ENCODE peak calls at places on chromosomes 12 and 14, in five cellular contexts. O is PC-9, R is HCT116, A is mesendoderm, B is tibial artery. K is an unnamed sample.

GRCh38 chr14:79442776-79443175 is 768.5 kb downstream of the DIO2 start:
- DNase-seq in O (no peak), R (no peak), A (no peak), B (no peak), K (no peak)

GRCh38 chr14:101357559-101358319 is 203.6 kb upstream of the DIO3 start:
- DNase-seq in O (no peak), R (no peak), A (peak), B (no peak), K (no peak)

GRCh38 chr14:69882086-69882864 is 3.1 kb downstream of the SMOC1 start:
- DNase-seq in O (no peak), R (no peak), A (no peak), B (no peak), K (no peak)

GRCh38 chr14:68282479-68283377 is 463.1 kb downstream of the RAD51B start:
- DNase-seq in O (no peak), R (no peak), A (no peak), B (no peak), K (no peak)

GRCh38 chr12:106274575-106275081 is 26.8 kb upstream of the CKAP4 start:
- DNase-seq in O (no peak), R (no peak), A (no peak), B (no peak), K (no peak)

GRCh38 chr12:53232641-53233538 is 881 bp upstream of the RARG start:
- DNase-seq in O (peak), R (no peak), A (peak), B (peak), K (no peak)

GRCh38 chr12:11765421-11765816 is 115.9 kb downstream of the ETV6 start:
- DNase-seq in O (no peak), R (no peak), A (no peak), B (no peak), K (no peak)

GRCh38 chr14:27553820-27554219 is 956.0 kb upstream of the NOVA1 start:
- DNase-seq in O (no peak), R (no peak), A (peak), B (no peak), K (no peak)

GRCh38 chr14:92439551-92440344 is 73.8 kb upstream of the RIN3 start:
- DNase-seq in O (no peak), R (no peak), A (no peak), B (no peak), K (no peak)

GRCh38 chr14:100012478-100012925 is 52.7 kb upstream of the EVL start:
- DNase-seq in O (no peak), R (no peak), A (no peak), B (no peak), K (no peak)

GRCh38 chr14:95352481-95352880 is 32.8 kb upstream of the CLMN start:
- DNase-seq in O (no peak), R (no peak), A (no peak), B (no peak), K (no peak)

GRCh38 chr12:19058235-19059021 is 71.1 kb upstream of the PLEKHA5 start:
- DNase-seq in O (no peak), R (no peak), A (peak), B (no peak), K (no peak)

GRCh38 chr12:4881665-4882064 is 28.0 kb upstream of the KCNA1 start:
- DNase-seq in O (no peak), R (no peak), A (no peak), B (no peak), K (no peak)

GRCh38 chr14:19823765-19824164 is 20.2 kb downstream of the OR4N2 start:
- DNase-seq in O (no peak), R (no peak), A (no peak), B (no peak), K (no peak)

GRCh38 chr12:62603061-62603810 is 136.6 kb downstream of the MON2 start:
- DNase-seq in O (peak), R (peak), A (peak), B (peak), K (no peak)

GRCh38 chr12:837548-837947 is 85.2 kb downstream of the WNK1 start:
- DNase-seq in O (no peak), R (no peak), A (no peak), B (no peak), K (no peak)

GRCh38 chr14:67387195-67387594 is 24.8 kb downstream of the PLEK2 start:
- DNase-seq in O (no peak), R (no peak), A (no peak), B (no peak), K (no peak)

GRCh38 chr12:21149849-21150248 is 18.9 kb downstream of the SLCO1B1 start:
- DNase-seq in O (no peak), R (no peak), A (no peak), B (no peak), K (no peak)

GRCh38 chr12:34406228-34406995 is 384.1 kb downstream of the ALG10 start:
- DNase-seq in O (no peak), R (no peak), A (no peak), B (peak), K (no peak)

GRCh38 chr14:64303471-64303917 is 9.3 kb upstream of the ESR2 start:
- DNase-seq in O (peak), R (peak), A (peak), B (no peak), K (peak)

GRCh38 chr12:83505586-83505985 is 818.9 kb downstream of the TMTC2 start:
- DNase-seq in O (no peak), R (no peak), A (no peak), B (no peak), K (no peak)

GRCh38 chr14:55556929-55557623 is 22.9 kb upstream of the KTN1 start:
- DNase-seq in O (peak), R (peak), A (peak), B (peak), K (peak)

GRCh38 chr12:116551952-116552749 is 7.0 kb upstream of the MAP1LC3B2 start:
- DNase-seq in O (no peak), R (peak), A (no peak), B (no peak), K (no peak)

GRCh38 chr14:91413547-91414474 is 3.8 kb downstream of the CCDC88C start:
- DNase-seq in O (peak), R (no peak), A (peak), B (no peak), K (no peak)

GRCh38 chr14:95190346-95190840 is 33.1 kb upstream of the DICER1 start:
- DNase-seq in O (no peak), R (no peak), A (no peak), B (no peak), K (no peak)

GRCh38 chr12:53508534-53509199 is 1.4 kb upstream of the NPFF start:
- DNase-seq in O (peak), R (no peak), A (peak), B (peak), K (no peak)

GRCh38 chr14:67526676-67527459 is 6.2 kb upstream of the PLEKHH1 start:
- DNase-seq in O (peak), R (peak), A (peak), B (no peak), K (no peak)

GRCh38 chr12:131912526-131913274 is 16.4 kb upstream of the PUS1 start:
- DNase-seq in O (no peak), R (peak), A (peak), B (peak), K (peak)

GRCh38 chr12:96235497-96235826 is 41.3 kb downstream of the ELK3 start:
- DNase-seq in O (no peak), R (no peak), A (peak), B (no peak), K (no peak)

GRCh38 chr12:96237035-96237434 is 42.9 kb downstream of the ELK3 start:
- DNase-seq in O (no peak), R (no peak), A (no peak), B (no peak), K (no peak)

GRCh38 chr12:96236221-96236822 is 42.1 kb downstream of the ELK3 start:
- DNase-seq in O (no peak), R (no peak), A (no peak), B (peak), K (no peak)

GRCh38 chr12:96238336-96239031 is 44.3 kb downstream of the ELK3 start:
- DNase-seq in O (no peak), R (no peak), A (no peak), B (no peak), K (no peak)

GRCh38 chr12:96237465-96238077 is 43.4 kb downstream of the ELK3 start:
- DNase-seq in O (no peak), R (no peak), A (no peak), B (peak), K (no peak)
- H3K4me3 ChIP-seq in O (no peak), R (no peak), A (no peak), B (no peak), K (no peak)

GRCh38 chr12:46390304-46390703 is 17.7 kb upstream of the SLC38A2 start:
- DNase-seq in O (no peak), R (no peak), A (no peak), B (no peak), K (no peak)

GRCh38 chr12:46391630-46392029 is 19.1 kb upstream of the SLC38A2 start:
- DNase-seq in O (no peak), R (no peak), A (no peak), B (peak), K (no peak)

GRCh38 chr12:46388427-46388992 is 15.9 kb upstream of the SLC38A2 start:
- DNase-seq in O (no peak), R (no peak), A (no peak), B (no peak), K (no peak)

GRCh38 chr12:46389130-46389616 is 16.6 kb upstream of the SLC38A2 start:
- DNase-seq in O (no peak), R (no peak), A (no peak), B (peak), K (no peak)

GRCh38 chr12:46390881-46391280 is 18.3 kb upstream of the SLC38A2 start:
- DNase-seq in O (no peak), R (no peak), A (no peak), B (no peak), K (no peak)
- H3K4me3 ChIP-seq in O (no peak), R (no peak), A (no peak), B (no peak), K (no peak)

DNA sequence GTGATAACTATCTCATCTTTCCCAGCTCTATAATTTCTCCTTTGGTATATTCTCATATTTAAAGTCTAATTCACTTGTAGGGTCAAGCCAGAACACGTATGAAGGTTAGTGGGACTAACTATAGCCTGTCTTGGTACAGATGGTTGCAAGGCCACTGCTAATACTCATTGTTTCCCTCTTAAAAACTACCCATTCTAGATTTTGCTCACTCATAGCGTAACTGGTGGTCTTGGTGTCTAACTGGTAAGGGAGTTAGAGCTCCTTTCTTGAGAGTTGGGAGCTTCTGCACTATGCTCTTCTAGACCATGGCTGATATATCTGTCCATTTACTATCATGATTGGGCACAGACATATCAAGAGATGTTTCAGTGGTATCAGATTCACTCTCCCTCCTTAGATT is 8.8 kb downstream of the MGP start:
- DNase-seq in O (no peak), R (no peak), A (no peak), B (no peak), K (no peak)
- H3K4me3 ChIP-seq in O (no peak), R (no peak), A (no peak), B (no peak), K (no peak)

GRCh38 chr14:71142375-71143038 is 235.2 kb downstream of the PCNX1 start:
- DNase-seq in O (peak), R (no peak), A (peak), B (no peak), K (no peak)
- H3K4me3 ChIP-seq in O (peak), R (no peak), A (no peak), B (no peak), K (no peak)

GRCh38 chr12:45421736-45422135 is 205.8 kb downstream of the ANO6 start:
- DNase-seq in O (no peak), R (no peak), A (no peak), B (no peak), K (no peak)
- H3K4me3 ChIP-seq in O (no peak), R (no peak), A (no peak), B (no peak), K (no peak)

DNA sequence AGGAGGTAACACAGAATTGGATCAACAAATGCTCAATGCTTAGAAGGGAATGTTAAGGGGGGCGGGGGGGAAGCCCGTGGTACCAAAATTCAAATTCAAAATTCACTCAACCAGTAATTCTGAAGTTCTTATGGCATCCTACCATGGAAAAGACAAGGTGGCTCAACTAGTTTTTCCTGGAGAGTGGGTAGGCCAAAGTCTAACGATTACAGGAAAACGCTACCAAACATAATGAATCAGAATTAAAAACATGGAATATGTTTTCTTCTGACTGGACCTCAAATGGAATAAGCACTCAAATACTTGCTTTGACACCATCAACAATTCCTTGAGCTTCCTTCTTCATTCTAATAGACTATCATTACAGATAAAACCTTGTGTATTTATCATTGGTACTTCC is 2.3 kb downstream of the NACA start:
- DNase-seq in O (peak), R (no peak), A (no peak), B (no peak), K (no peak)
- H3K4me3 ChIP-seq in O (peak), R (peak), A (no peak), B (no peak), K (peak)

DNA sequence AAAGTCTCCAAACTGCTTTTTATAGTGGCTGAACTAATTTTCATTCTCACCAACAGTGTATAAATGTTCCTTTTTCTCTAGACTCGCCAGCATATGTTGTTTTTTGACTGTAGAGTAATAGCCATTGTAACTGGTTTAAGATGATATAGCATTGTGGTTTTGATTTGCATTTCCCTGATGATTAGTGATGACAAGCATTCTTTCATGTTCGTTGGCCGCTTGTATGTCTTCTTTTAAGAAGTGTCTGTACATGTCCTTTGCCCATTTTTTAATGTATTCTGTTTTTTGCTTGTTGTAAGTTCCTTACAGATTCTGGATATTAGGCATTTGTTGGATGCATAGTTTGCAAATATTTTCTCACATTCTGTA is 404.9 kb downstream of the FLRT2 start:
- DNase-seq in O (no peak), R (no peak), A (no peak), B (no peak), K (no peak)
- H3K4me3 ChIP-seq in O (peak), R (no peak), A (no peak), B (peak), K (no peak)

DNA sequence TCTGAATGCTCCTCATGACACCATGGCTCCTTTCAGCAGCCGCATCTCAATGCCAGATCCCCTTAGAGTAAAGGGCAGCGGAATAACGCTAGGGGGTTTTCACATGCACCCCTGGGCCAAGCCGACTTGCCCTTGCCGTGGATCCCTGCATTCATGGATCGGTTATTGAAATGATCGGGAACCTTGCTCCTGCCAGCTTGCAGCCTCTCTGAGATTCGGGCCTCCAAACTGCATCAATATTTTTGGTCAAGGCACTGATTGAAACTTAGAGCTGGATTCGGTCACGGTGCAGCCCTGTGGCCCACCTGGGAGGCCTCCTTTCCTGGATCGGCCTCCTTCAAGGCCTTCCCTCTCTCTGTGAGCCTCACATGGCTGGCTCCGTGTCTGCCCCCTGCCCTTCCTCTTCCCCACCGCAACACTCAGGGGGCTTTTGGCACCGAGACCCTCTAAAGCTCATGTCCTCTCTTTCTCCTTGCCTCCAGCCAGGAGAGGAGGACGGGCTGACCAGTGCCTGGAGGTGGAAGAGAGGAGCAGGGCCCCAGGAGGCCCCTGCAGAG is 1.8 kb downstream of the PTPN6 start:
- DNase-seq in O (no peak), R (no peak), A (no peak), B (no peak), K (no peak)
- H3K4me3 ChIP-seq in O (no peak), R (no peak), A (no peak), B (peak), K (no peak)

DNA sequence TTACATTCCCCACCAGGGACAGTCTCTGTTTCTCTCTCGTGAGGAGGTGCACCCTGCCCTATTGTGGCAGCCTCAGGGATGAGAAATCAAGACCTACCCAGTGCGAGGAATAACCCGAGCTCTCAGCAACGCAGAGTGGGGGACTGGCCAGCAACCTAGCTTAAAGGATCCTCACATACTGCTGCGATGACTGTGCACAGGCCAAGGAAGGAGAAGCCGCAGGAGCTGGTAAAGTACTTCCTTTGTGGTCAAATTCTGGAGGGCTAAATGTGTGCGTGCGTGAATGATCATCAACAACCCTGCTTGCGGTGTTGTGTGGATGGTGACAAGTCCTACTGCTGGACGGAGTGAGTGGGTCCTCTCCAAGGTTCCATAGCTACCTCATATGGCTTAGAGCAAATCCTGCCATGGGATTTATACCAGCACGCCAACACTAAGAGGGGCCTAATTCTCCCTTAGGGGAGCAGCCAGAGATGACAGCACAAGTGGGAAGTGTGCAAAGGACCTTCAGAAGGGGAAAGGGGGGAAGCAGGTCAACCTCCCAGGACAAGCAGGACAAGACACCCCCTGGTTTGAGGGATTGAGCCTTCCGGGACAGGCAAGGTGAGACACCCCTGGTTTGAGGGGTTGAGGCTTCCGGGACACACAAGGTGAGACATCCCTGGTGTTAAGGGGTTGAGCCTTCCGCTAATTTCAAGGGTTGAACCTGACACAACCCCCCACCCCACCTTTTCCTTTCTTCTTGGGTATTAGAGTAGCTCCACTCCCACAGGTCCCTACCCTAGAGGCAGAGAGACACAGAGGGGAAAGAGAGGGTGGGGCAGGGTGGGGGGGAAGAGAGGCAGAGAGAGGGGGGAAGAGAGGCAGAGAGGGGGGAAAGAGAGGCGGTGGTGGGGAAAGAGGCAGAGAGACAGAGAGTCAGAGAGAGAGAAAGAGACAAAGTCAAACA is 58.8 kb upstream of the AP4S1 start:
- DNase-seq in O (no peak), R (peak), A (peak), B (no peak), K (no peak)
- H3K4me3 ChIP-seq in O (no peak), R (peak), A (peak), B (no peak), K (no peak)